ENCODE peak calls at places on chromosomes 3 and 15, in four cellular contexts. I is WERI-Rb-1, Q is bronchial epithelial cell, T is tibial nerve. F is an unnamed sample.

GRCh38 chr3:69086133-69086722 is 1.5 kb downstream of the ARL6IP5 start:
- DNase-seq in Q (peak; percentile 93), T (peak; percentile 81), I (peak; percentile 35), F (peak; percentile 18)

GRCh38 chr3:52237659-52238172 is 1.2 kb downstream of the TWF2 start:
- DNase-seq in Q (peak; percentile 68), I (no peak), T (peak; percentile 70), F (no peak)

GRCh38 chr3:73086071-73086494 is 24.6 kb downstream of the EBLN2 start:
- DNase-seq in T (no peak), I (peak; percentile 45), Q (peak; percentile 26), F (peak; percentile 66)

GRCh38 chr3:29271501-29271900 is 9.4 kb upstream of the RBMS3 start:
- DNase-seq in I (no peak), T (no peak), Q (no peak), F (no peak)

GRCh38 chr15:101675796-101676582 is 23.8 kb upstream of the TM2D3 start:
- DNase-seq in T (no peak), I (no peak), Q (peak; percentile 81), F (no peak)

GRCh38 chr15:40911139-40911538 is 16.9 kb downstream of the VPS18 start:
- DNase-seq in I (peak; percentile 90), T (no peak), Q (no peak), F (peak; percentile 57)

GRCh38 chr15:59174846-59175831 is 31.5 kb upstream of the LDHAL6B start:
- DNase-seq in I (peak; percentile 68), Q (peak; percentile 84), T (peak; percentile 28), F (peak; percentile 57)

GRCh38 chr3:155352900-155353490 is 59.5 kb upstream of the STRIT1 start:
- DNase-seq in Q (peak; percentile 54), T (no peak), I (no peak), F (no peak)

GRCh38 chr3:56251343-56251945 is 216.8 kb downstream of the ERC2 start:
- DNase-seq in Q (peak; percentile 52), T (no peak), I (no peak), F (peak; percentile 38)

GRCh38 chr3:130345487-130346079 is at the start of gene COL6A5:
- DNase-seq in Q (no peak), I (no peak), T (no peak), F (peak; percentile 34)

GRCh38 chr3:53230789-53231188 is 25.0 kb downstream of the TKT start:
- DNase-seq in T (no peak), Q (no peak), I (no peak), F (no peak)

GRCh38 chr3:4841225-4841624 is 138.0 kb upstream of the BHLHE40 start:
- DNase-seq in Q (no peak), I (no peak), T (no peak), F (no peak)

GRCh38 chr3:88057650-88058321 is 1.0 kb downstream of the CGGBP1 start:
- DNase-seq in T (no peak), I (no peak), Q (peak; percentile 15), F (no peak)

GRCh38 chr3:31562525-31562924 is 29.8 kb downstream of the STT3B start:
- DNase-seq in Q (no peak), I (no peak), T (no peak), F (no peak)

GRCh38 chr15:59997070-59997701 is 6.9 kb upstream of the FOXB1 start:
- DNase-seq in I (peak; percentile 43), Q (no peak), T (no peak), F (peak; percentile 47)

GRCh38 chr3:46489406-46489805 is 8.4 kb upstream of the RTP3 start:
- DNase-seq in T (no peak), Q (no peak), I (no peak), F (no peak)

GRCh38 chr3:179309225-179310109 is 13.4 kb upstream of the ZNF639 start:
- DNase-seq in I (no peak), Q (no peak), T (no peak), F (no peak)

GRCh38 chr15:83268147-83268546 is 16.3 kb downstream of the BNC1 start:
- DNase-seq in Q (no peak), I (no peak), T (no peak), F (no peak)

GRCh38 chr3:17320266-17320665 is 422.2 kb downstream of the TBC1D5 start:
- DNase-seq in I (no peak), Q (no peak), T (no peak), F (no peak)

GRCh38 chr15:85755471-85755870 is 39.3 kb downstream of the KLHL25 start:
- DNase-seq in I (no peak), Q (no peak), T (no peak), F (no peak)

GRCh38 chr3:34013818-34014576 is 215.6 kb downstream of the PDCD6IP start:
- DNase-seq in Q (no peak), I (peak; percentile 56), T (no peak), F (no peak)

GRCh38 chr3:122988507-122988906 is 39.1 kb downstream of the SEMA5B start:
- DNase-seq in I (peak; percentile 45), T (no peak), Q (no peak), F (peak; percentile 71)

GRCh38 chr15:101188517-101189340 is 63.1 kb downstream of the CHSY1 start:
- DNase-seq in I (no peak), T (no peak), Q (peak; percentile 79), F (no peak)

GRCh38 chr3:177622520-177622919 is 425.2 kb upstream of the TBL1XR1 start:
- DNase-seq in I (no peak), T (no peak), Q (no peak), F (no peak)

GRCh38 chr3:10763817-10764313 is 52.2 kb upstream of the SLC6A11 start:
- DNase-seq in Q (no peak), T (no peak), I (no peak), F (no peak)

GRCh38 chr3:13215940-13216546 is 142.8 kb upstream of the IQSEC1 start:
- DNase-seq in I (no peak), T (no peak), Q (peak; percentile 57), F (no peak)

GRCh38 chr3:10017636-10018292 is 8.5 kb upstream of the FANCD2 start:
- DNase-seq in Q (peak; percentile 29), T (no peak), I (no peak), F (no peak)

GRCh38 chr3:170506556-170506955 is 79.3 kb downstream of the SLC7A14 start:
- DNase-seq in T (no peak), Q (peak; percentile 52), I (no peak), F (no peak)

GRCh38 chr15:45664451-45664850 is 29.6 kb downstream of the SQOR start:
- DNase-seq in T (no peak), I (no peak), Q (no peak), F (no peak)

GRCh38 chr3:161577662-161578061 is 81.1 kb downstream of the OTOL1 start:
- DNase-seq in Q (no peak), T (no peak), I (no peak), F (no peak)
- TF ChIP-seq CTCF in Q (no peak), T (no peak), I (no peak), F (no peak)

DNA sequence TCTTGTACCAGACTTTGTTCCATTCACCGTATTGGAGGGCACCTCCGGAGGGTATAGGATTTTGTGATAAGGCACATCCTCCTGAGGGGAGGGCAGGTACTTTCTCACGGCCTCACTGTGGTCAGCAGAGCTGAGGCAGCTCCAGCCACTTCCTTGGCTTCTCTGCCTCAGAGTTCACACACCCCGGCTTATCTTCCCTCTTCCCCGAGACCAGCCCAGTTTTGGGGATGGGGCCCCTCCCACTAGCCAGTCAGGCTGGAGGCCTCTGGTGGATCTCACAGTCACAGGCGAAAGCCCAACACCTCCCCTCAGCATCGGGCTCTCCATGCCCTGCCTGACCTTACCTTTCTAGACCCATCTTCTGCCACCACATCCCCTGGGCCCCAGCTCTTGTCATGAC is 316.2 kb upstream of the CTDSPL start:
- DNase-seq in T (no peak), Q (no peak), I (no peak), F (no peak)
- TF ChIP-seq CTCF in T (no peak), Q (no peak), I (no peak), F (no peak)

GRCh38 chr15:94843060-94843459 is 611.7 kb downstream of the MCTP2 start:
- DNase-seq in Q (no peak), I (no peak), T (no peak), F (no peak)
- TF ChIP-seq CTCF in Q (no peak), I (no peak), T (no peak), F (no peak)

GRCh38 chr15:28185148-28185895 is 86.2 kb upstream of the OCA2 start:
- DNase-seq in I (no peak), T (no peak), Q (no peak), F (no peak)
- TF ChIP-seq CTCF in I (no peak), T (no peak), Q (no peak), F (no peak)

DNA sequence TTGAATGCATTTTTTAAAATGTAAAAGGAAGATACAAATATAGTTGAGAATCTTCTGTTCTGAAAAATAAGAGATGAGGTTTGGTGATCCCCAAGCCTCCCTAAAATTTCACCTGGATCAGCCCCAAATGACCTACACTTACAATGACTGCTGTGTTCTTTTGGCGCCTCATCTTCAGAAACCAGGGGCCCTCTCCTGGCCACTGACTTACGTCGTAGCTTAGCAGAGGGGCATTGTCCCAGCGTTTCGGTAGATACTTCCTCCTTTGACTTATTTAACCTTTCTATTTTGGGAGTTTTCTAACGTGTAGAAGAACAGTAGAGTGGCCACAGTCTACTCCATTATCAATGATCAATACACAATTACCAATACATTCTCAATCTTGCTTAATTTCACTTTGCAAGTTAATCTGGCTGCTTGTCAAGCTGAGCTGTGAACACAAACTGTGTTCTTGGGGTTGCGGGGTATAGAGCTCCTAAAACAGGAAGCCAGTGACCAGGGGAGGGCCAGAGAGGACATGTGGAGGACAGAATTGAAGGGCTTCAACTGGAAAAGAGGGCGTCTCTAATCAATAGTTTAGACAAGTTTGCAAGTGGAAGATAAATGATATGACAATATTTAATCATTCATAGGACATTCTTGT is 419.4 kb downstream of the LPP start:
- DNase-seq in Q (no peak), I (peak; percentile 5), T (no peak), F (no peak)
- TF ChIP-seq CTCF in Q (no peak), I (no peak), T (no peak), F (no peak)

F was measured in glutamatergic neuron.